ENCODE peak calls at places on chromosomes 12 and 14, in ten cellular contexts. K is RWPE2; D is brain microvascular endothelial cell; U is CD8-positive, alpha-beta T cell; X is uterus; R is left ventricle myocardium inferior; N is upper lobe of right lung; O is SJSA1; V is right atrium auricular region; I is cardiac muscle cell. Z is an unnamed sample.
A peak's percentile ranks its signal among the peaks of the same experiment; 100 is the strongest.

GRCh38 chr12:95701275-95701674 is 89.3 kb downstream of the NTN4 start:
- DNase-seq in N (no peak), V (no peak), O (peak; percentile 74), I (no peak), U (no peak), X (no peak), K (no peak), D (no peak), R (no peak), Z (no peak)

GRCh38 chr12:25884024-25884919 is 74.2 kb upstream of the RASSF8 start:
- DNase-seq in R (no peak), O (no peak), U (no peak), V (no peak), D (no peak), I (no peak), X (no peak), K (no peak), N (no peak), Z (no peak)

GRCh38 chr14:69004731-69005431 is 25.8 kb upstream of the ACTN1 start:
- DNase-seq in I (peak; percentile 42), R (no peak), O (no peak), V (no peak), X (no peak), K (no peak), N (no peak), D (no peak), U (no peak), Z (no peak)

GRCh38 chr12:107277850-107278249 is 184.5 kb upstream of the CRY1 start:
- DNase-seq in U (no peak), N (no peak), O (peak; percentile 72), X (no peak), R (no peak), K (no peak), I (peak; percentile 19), D (peak; percentile 61), V (no peak), Z (no peak)

GRCh38 chr12:93016752-93017350 is 87.8 kb upstream of the EEA1 start:
- DNase-seq in X (no peak), V (no peak), R (no peak), I (no peak), D (no peak), U (no peak), N (no peak), O (no peak), K (no peak), Z (no peak)

GRCh38 chr14:101220921-101221510 is 317.5 kb upstream of the RTL1 start:
- DNase-seq in D (no peak), U (no peak), X (no peak), N (no peak), R (no peak), V (peak; percentile 50), K (peak; percentile 50), I (no peak), O (no peak), Z (no peak)

GRCh38 chr12:94080684-94081009 is 67.7 kb upstream of the PLXNC1 start:
- DNase-seq in K (no peak), V (no peak), O (no peak), U (no peak), I (no peak), X (no peak), N (no peak), D (no peak), R (no peak), Z (no peak)

GRCh38 chr14:52790756-52791203 is 627 bp downstream of the GNPNAT1 start:
- DNase-seq in N (no peak), V (no peak), U (no peak), O (no peak), X (no peak), I (no peak), R (no peak), K (no peak), D (no peak), Z (no peak)

GRCh38 chr12:116590561-116590960 is 31.4 kb downstream of the MAP1LC3B2 start:
- DNase-seq in X (no peak), I (no peak), U (no peak), K (no peak), O (no peak), R (no peak), N (no peak), V (no peak), D (no peak), Z (no peak)

GRCh38 chr12:44558340-44559100 is 317.6 kb downstream of the NELL2 start:
- DNase-seq in D (no peak), X (no peak), K (no peak), O (no peak), N (no peak), U (no peak), V (no peak), R (no peak), I (no peak), Z (no peak)

GRCh38 chr14:59415836-59416620 is 49.2 kb downstream of the GPR135 start:
- DNase-seq in N (no peak), K (no peak), V (no peak), R (no peak), U (no peak), O (no peak), I (no peak), D (no peak), X (no peak), Z (no peak)

GRCh38 chr12:93707836-93708235 is 30.7 kb downstream of the CRADD start:
- DNase-seq in U (no peak), D (peak; percentile 24), K (no peak), I (no peak), O (no peak), X (no peak), N (no peak), V (no peak), R (no peak), Z (no peak)

GRCh38 chr12:116813271-116814041 is 67.8 kb downstream of the HRK start:
- DNase-seq in D (no peak), I (no peak), K (peak; percentile 90), U (no peak), R (no peak), X (no peak), V (no peak), O (no peak), N (peak; percentile 30), Z (no peak)

GRCh38 chr12:16955083-16955657 is 349.2 kb upstream of the LMO3 start:
- DNase-seq in X (no peak), N (no peak), D (no peak), U (no peak), V (no peak), K (no peak), I (no peak), R (no peak), O (no peak), Z (no peak)

GRCh38 chr14:22900088-22900799 is 17.2 kb downstream of the REM2 start:
- DNase-seq in X (peak; percentile 56), K (no peak), R (no peak), I (peak; percentile 82), U (peak; percentile 48), V (no peak), O (peak; percentile 61), D (peak; percentile 74), N (no peak), Z (no peak)

GRCh38 chr12:125247477-125247876 is 182.2 kb downstream of the AACS start:
- DNase-seq in D (no peak), U (no peak), O (no peak), N (no peak), I (no peak), X (no peak), V (no peak), R (no peak), K (no peak), Z (no peak)

GRCh38 chr12:114238808-114239207 is 167.1 kb downstream of the TBX5 start:
- DNase-seq in O (no peak), V (peak; percentile 63), I (peak; percentile 93), D (peak; percentile 8), U (no peak), N (no peak), X (peak; percentile 20), K (no peak), R (peak; percentile 45), Z (no peak)

GRCh38 chr14:65170768-65171251 is 68.5 kb upstream of the MAX start:
- DNase-seq in X (no peak), N (no peak), V (no peak), U (peak; percentile 26), I (peak; percentile 88), D (peak; percentile 80), K (no peak), O (no peak), R (no peak), Z (peak; percentile 31)

GRCh38 chr12:1616233-1617066 is 12.6 kb upstream of the WNT5B start:
- DNase-seq in X (no peak), U (no peak), R (no peak), O (no peak), I (no peak), N (no peak), D (no peak), V (no peak), K (no peak), Z (no peak)

GRCh38 chr12:123533672-123534643 is at the start of gene RILPL1:
- DNase-seq in U (peak; percentile 50), O (peak; percentile 67), D (peak; percentile 18), V (peak; percentile 71), R (peak; percentile 63), I (peak; percentile 62), K (no peak), N (peak; percentile 80), X (peak; percentile 43), Z (no peak)

GRCh38 chr12:52903855-52904508 is 894 bp downstream of the KRT8 start:
- DNase-seq in N (peak; percentile 86), D (no peak), K (no peak), U (peak; percentile 56), X (peak; percentile 46), V (no peak), R (peak; percentile 31), O (no peak), I (peak; percentile 73), Z (no peak)

GRCh38 chr14:93964281-93964680 is 12.1 kb downstream of the ASB2 start:
- DNase-seq in D (no peak), O (no peak), K (no peak), U (no peak), I (no peak), X (no peak), V (no peak), N (no peak), R (no peak), Z (no peak)
- H3K4me3 ChIP-seq in D (no peak overlapping the region), O (no peak overlapping the region), K (no peak overlapping the region), U (no peak overlapping the region), I (no peak overlapping the region), X (no peak overlapping the region), V (no peak overlapping the region), N (no peak overlapping the region), R (no peak overlapping the region), Z (no peak overlapping the region)

GRCh38 chr12:85835810-85836715 is at the start of gene RASSF9:
- DNase-seq in X (peak; percentile 84), I (peak; percentile 97), D (peak; percentile 61), R (peak; percentile 58), O (no peak), K (no peak), N (peak; percentile 76), V (peak; percentile 70), U (no peak), Z (no peak)
- H3K27ac ChIP-seq in X (peak within 1 kb of the TSS; percentile 91), I (no peak within 1 kb of the TSS), D (peak within 1 kb of the TSS; percentile 56), R (peak within 1 kb of the TSS; percentile 85), O (no peak within 1 kb of the TSS), K (peak within 1 kb of the TSS; percentile 58), N (peak within 1 kb of the TSS; percentile 84), V (peak within 1 kb of the TSS; percentile 58), U (no peak within 1 kb of the TSS), Z (no peak within 1 kb of the TSS)

GRCh38 chr14:61474021-61474420 is 152.6 kb downstream of the PRKCH start:
- DNase-seq in R (no peak), K (no peak), I (no peak), X (no peak), V (no peak), D (no peak), U (no peak), O (no peak), N (no peak), Z (no peak)
- H3K27me3 ChIP-seq in R (no peaks in the 10 kb centered on the region), K (no peaks in the 10 kb centered on the region), I (no peaks in the 10 kb centered on the region), X (no peaks in the 10 kb centered on the region), V (no peaks in the 10 kb centered on the region), D (no peaks in the 10 kb centered on the region), U (no peaks in the 10 kb centered on the region), O (no peaks in the 10 kb centered on the region), N (no peaks in the 10 kb centered on the region), Z (peaks cover 1% of the 10 kb centered on the region)

GRCh38 chr14:38255673-38256357 is at the start of gene CLEC14A:
- DNase-seq in R (peak; percentile 84), I (no peak), U (peak; percentile 5), X (no peak), K (no peak), O (no peak), N (peak; percentile 70), V (no peak), D (no peak), Z (no peak)
- H3K4me3 ChIP-seq in R (peak within 1 kb of the TSS; percentile 76), I (peak within 1 kb of the TSS; percentile 18), U (peak within 1 kb of the TSS; percentile 54), X (peak within 1 kb of the TSS; percentile 23), K (peak within 1 kb of the TSS; percentile 5), O (no peak within 1 kb of the TSS), N (peak within 1 kb of the TSS; percentile 51), V (peak within 1 kb of the TSS; percentile 55), D (peak within 1 kb of the TSS; percentile 37), Z (peak within 1 kb of the TSS; percentile 29)

Z was measured in iPS DF 6.9.